ENCODE peak calls at places on chromosome 12, in eight cellular contexts. One of them, this sample, is unnamed.

GRCh38 chr12:50992814-50993213 is 33.4 kb downstream of the SLC11A2 start:
- DNase-seq in uterus: no peak
- DNase-seq in body of pancreas: peak; percentile 11
- DNase-seq in stomach: no peak
- DNase-seq in HepG2: no peak
- DNase-seq in gastrocnemius medialis: no peak
- DNase-seq in A549: no peak
- DNase-seq in K562: no peak
- DNase-seq in this sample: no peak

GRCh38 chr12:12599750-12600643 is 11.7 kb upstream of the CREBL2 start:
- DNase-seq in uterus: no peak
- DNase-seq in body of pancreas: no peak
- DNase-seq in stomach: no peak
- DNase-seq in HepG2: no peak
- DNase-seq in gastrocnemius medialis: no peak
- DNase-seq in A549: no peak
- DNase-seq in K562: no peak
- DNase-seq in this sample: peak; percentile 40

GRCh38 chr12:100987552-100988277 is 193.1 kb downstream of the ANO4 start:
- DNase-seq in uterus: no peak
- DNase-seq in body of pancreas: peak; percentile 47
- DNase-seq in stomach: no peak
- DNase-seq in HepG2: peak; percentile 20
- DNase-seq in gastrocnemius medialis: no peak
- DNase-seq in A549: peak; percentile 21
- DNase-seq in K562: peak; percentile 18
- DNase-seq in this sample: peak; percentile 47

GRCh38 chr12:2363836-2364565 is 311.2 kb downstream of the CACNA1C start:
- DNase-seq in uterus: no peak
- DNase-seq in body of pancreas: no peak
- DNase-seq in stomach: no peak
- DNase-seq in HepG2: no peak
- DNase-seq in gastrocnemius medialis: no peak
- DNase-seq in A549: no peak
- DNase-seq in K562: no peak
- DNase-seq in this sample: no peak

GRCh38 chr12:131333136-131333535 is 377.8 kb upstream of the SFSWAP start:
- DNase-seq in uterus: no peak
- DNase-seq in body of pancreas: no peak
- DNase-seq in stomach: no peak
- DNase-seq in HepG2: no peak
- DNase-seq in gastrocnemius medialis: no peak
- DNase-seq in A549: no peak
- DNase-seq in K562: no peak
- DNase-seq in this sample: no peak

GRCh38 chr12:75341873-75342272 is 7.4 kb downstream of the GLIPR1L1 start:
- DNase-seq in uterus: no peak
- DNase-seq in body of pancreas: no peak
- DNase-seq in stomach: no peak
- DNase-seq in HepG2: no peak
- DNase-seq in gastrocnemius medialis: no peak
- DNase-seq in A549: no peak
- DNase-seq in K562: no peak
- DNase-seq in this sample: no peak

GRCh38 chr12:105462841-105463240 is 132.3 kb downstream of the C12orf75 start:
- DNase-seq in uterus: no peak
- DNase-seq in body of pancreas: no peak
- DNase-seq in stomach: no peak
- DNase-seq in HepG2: no peak
- DNase-seq in gastrocnemius medialis: no peak
- DNase-seq in A549: no peak
- DNase-seq in K562: no peak
- DNase-seq in this sample: no peak

GRCh38 chr12:26198742-26199141 is 3.4 kb downstream of the SSPN start:
- DNase-seq in uterus: peak; percentile 38
- DNase-seq in body of pancreas: no peak
- DNase-seq in stomach: no peak
- DNase-seq in HepG2: no peak
- DNase-seq in gastrocnemius medialis: no peak
- DNase-seq in A549: no peak
- DNase-seq in K562: no peak
- DNase-seq in this sample: peak; percentile 27

GRCh38 chr12:114955414-114956014 is 271.5 kb upstream of the TBX3 start:
- DNase-seq in uterus: no peak
- DNase-seq in body of pancreas: no peak
- DNase-seq in stomach: no peak
- DNase-seq in HepG2: no peak
- DNase-seq in gastrocnemius medialis: no peak
- DNase-seq in A549: no peak
- DNase-seq in K562: no peak
- DNase-seq in this sample: no peak

GRCh38 chr12:91127751-91128150 is 16.5 kb upstream of the LUM start:
- DNase-seq in uterus: no peak
- DNase-seq in body of pancreas: no peak
- DNase-seq in stomach: no peak
- DNase-seq in HepG2: peak; percentile 41
- DNase-seq in gastrocnemius medialis: no peak
- DNase-seq in A549: no peak
- DNase-seq in K562: no peak
- DNase-seq in this sample: no peak

GRCh38 chr12:25496098-25496587 is 56.9 kb downstream of the LMNTD1 start:
- DNase-seq in uterus: no peak
- DNase-seq in body of pancreas: no peak
- DNase-seq in stomach: no peak
- DNase-seq in HepG2: no peak
- DNase-seq in gastrocnemius medialis: no peak
- DNase-seq in A549: no peak
- DNase-seq in K562: no peak
- DNase-seq in this sample: no peak

GRCh38 chr12:3483089-3483488 is 7.9 kb upstream of the PRMT8 start:
- DNase-seq in uterus: no peak
- DNase-seq in body of pancreas: no peak
- DNase-seq in stomach: no peak
- DNase-seq in HepG2: no peak
- DNase-seq in gastrocnemius medialis: no peak
- DNase-seq in A549: no peak
- DNase-seq in K562: no peak
- DNase-seq in this sample: no peak

GRCh38 chr12:19018302-19018980 is 111.1 kb upstream of the PLEKHA5 start:
- DNase-seq in uterus: no peak
- DNase-seq in body of pancreas: no peak
- DNase-seq in stomach: no peak
- DNase-seq in HepG2: no peak
- DNase-seq in gastrocnemius medialis: no peak
- DNase-seq in A549: no peak
- DNase-seq in K562: no peak
- DNase-seq in this sample: no peak

GRCh38 chr12:41202051-41202450 is 13.9 kb downstream of the PDZRN4 start:
- DNase-seq in uterus: no peak
- DNase-seq in body of pancreas: no peak
- DNase-seq in stomach: no peak
- DNase-seq in HepG2: no peak
- DNase-seq in gastrocnemius medialis: no peak
- DNase-seq in A549: no peak
- DNase-seq in K562: no peak
- DNase-seq in this sample: no peak

GRCh38 chr12:115295886-115296285 is 611.9 kb upstream of the TBX3 start:
- DNase-seq in uterus: no peak
- DNase-seq in body of pancreas: no peak
- DNase-seq in stomach: no peak
- DNase-seq in HepG2: no peak
- DNase-seq in gastrocnemius medialis: no peak
- DNase-seq in A549: no peak
- DNase-seq in K562: no peak
- DNase-seq in this sample: no peak

GRCh38 chr12:75751769-75752471 is 240.5 kb upstream of the KRR1 start:
- DNase-seq in uterus: no peak
- DNase-seq in body of pancreas: no peak
- DNase-seq in stomach: no peak
- DNase-seq in HepG2: peak; percentile 37
- DNase-seq in gastrocnemius medialis: no peak
- DNase-seq in A549: peak; percentile 23
- DNase-seq in K562: no peak
- DNase-seq in this sample: no peak

GRCh38 chr12:11707535-11707934 is 58.1 kb downstream of the ETV6 start:
- DNase-seq in uterus: no peak
- DNase-seq in body of pancreas: peak; percentile 88
- DNase-seq in stomach: peak; percentile 88
- DNase-seq in HepG2: no peak
- DNase-seq in gastrocnemius medialis: no peak
- DNase-seq in A549: no peak
- DNase-seq in K562: no peak
- DNase-seq in this sample: peak; percentile 75

GRCh38 chr12:4535871-4536270 is 2.8 kb upstream of the RAD51AP1 start:
- DNase-seq in uterus: no peak
- DNase-seq in body of pancreas: no peak
- DNase-seq in stomach: no peak
- DNase-seq in HepG2: no peak
- DNase-seq in gastrocnemius medialis: no peak
- DNase-seq in A549: no peak
- DNase-seq in K562: no peak
- DNase-seq in this sample: no peak

GRCh38 chr12:4540633-4541032 is 1.9 kb downstream of the RAD51AP1 start:
- DNase-seq in uterus: no peak
- DNase-seq in body of pancreas: no peak
- DNase-seq in stomach: no peak
- DNase-seq in HepG2: no peak
- DNase-seq in gastrocnemius medialis: no peak
- DNase-seq in A549: no peak
- DNase-seq in K562: no peak
- DNase-seq in this sample: no peak

GRCh38 chr12:4538207-4539160 is at the start of gene RAD51AP1:
- DNase-seq in uterus: peak; percentile 92
- DNase-seq in body of pancreas: peak; percentile 94
- DNase-seq in stomach: peak; percentile 94
- DNase-seq in HepG2: peak; percentile 93
- DNase-seq in gastrocnemius medialis: peak; percentile 87
- DNase-seq in A549: peak; percentile 86
- DNase-seq in K562: peak; percentile 94
- DNase-seq in this sample: peak; percentile 95

GRCh38 chr12:4540170-4540569 is 1.5 kb downstream of the RAD51AP1 start:
- DNase-seq in uterus: no peak
- DNase-seq in body of pancreas: no peak
- DNase-seq in stomach: no peak
- DNase-seq in HepG2: no peak
- DNase-seq in gastrocnemius medialis: no peak
- DNase-seq in A549: no peak
- DNase-seq in K562: no peak
- DNase-seq in this sample: no peak

DNA sequence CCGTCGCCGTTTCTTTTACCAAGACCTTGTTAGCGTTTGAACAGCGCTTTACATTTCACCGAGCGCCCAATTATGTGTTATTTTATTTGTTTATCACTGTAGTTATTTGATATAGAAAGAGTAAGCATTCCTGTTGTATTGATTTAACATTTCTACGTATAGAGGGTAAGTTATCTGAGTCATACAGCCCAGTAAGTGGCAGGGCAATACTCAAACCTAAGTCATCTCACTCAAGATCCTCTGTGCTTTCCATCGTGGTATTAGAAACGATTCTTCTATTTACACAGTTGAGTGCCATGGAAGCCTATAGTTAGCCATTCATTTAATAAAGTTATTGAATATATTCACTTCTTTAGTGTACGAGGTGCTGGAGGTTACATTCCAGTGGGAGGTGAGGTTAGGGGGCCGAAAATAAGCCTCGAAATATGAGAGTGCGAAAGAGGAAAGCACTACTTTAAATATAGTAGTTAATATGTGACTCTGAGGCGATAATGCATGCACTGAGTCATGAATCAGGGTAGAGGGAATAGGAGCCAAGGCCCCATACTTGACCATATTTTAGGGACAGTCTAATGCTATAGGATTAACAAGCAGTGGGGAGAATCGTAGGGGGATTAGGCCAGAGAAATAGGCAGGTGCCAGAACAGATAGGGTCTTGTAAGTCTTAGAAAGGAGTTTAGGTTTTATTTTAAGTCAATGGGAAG is 629 bp downstream of the RAD51AP1 start:
- DNase-seq in uterus: no peak
- DNase-seq in body of pancreas: no peak
- DNase-seq in stomach: no peak
- DNase-seq in HepG2: no peak
- DNase-seq in gastrocnemius medialis: no peak
- DNase-seq in A549: no peak
- DNase-seq in K562: no peak
- DNase-seq in this sample: no peak
- H3K27ac ChIP-seq in uterus: no peak overlapping the region
- H3K27ac ChIP-seq in body of pancreas: no peak overlapping the region
- H3K27ac ChIP-seq in stomach: no peak overlapping the region
- H3K27ac ChIP-seq in HepG2: peak overlapping the region; percentile 89
- H3K27ac ChIP-seq in gastrocnemius medialis: no peak overlapping the region
- H3K27ac ChIP-seq in A549: peak overlapping the region; percentile 97
- H3K27ac ChIP-seq in K562: peak overlapping the region; percentile 94
- H3K27ac ChIP-seq in this sample: no peak overlapping the region

GRCh38 chr12:27272375-27273028 is 28.4 kb downstream of the STK38L start:
- DNase-seq in uterus: peak; percentile 45
- DNase-seq in body of pancreas: peak; percentile 58
- DNase-seq in stomach: no peak
- DNase-seq in HepG2: peak; percentile 43
- DNase-seq in gastrocnemius medialis: no peak
- DNase-seq in A549: no peak
- DNase-seq in K562: no peak
- DNase-seq in this sample: no peak
- TF ChIP-seq POLR2A in uterus: no peak
- TF ChIP-seq POLR2A in body of pancreas: no peak
- TF ChIP-seq POLR2A in stomach: no peak
- TF ChIP-seq POLR2A in HepG2: no peak
- TF ChIP-seq POLR2A in gastrocnemius medialis: no peak
- TF ChIP-seq POLR2A in A549: no peak
- TF ChIP-seq POLR2A in K562: no peak
- TF ChIP-seq POLR2A in this sample: no peak

GRCh38 chr12:78062781-78063180 is 232.1 kb downstream of the NAV3 start:
- DNase-seq in uterus: peak; percentile 28
- DNase-seq in body of pancreas: peak; percentile 20
- DNase-seq in stomach: peak; percentile 31
- DNase-seq in HepG2: peak; percentile 2
- DNase-seq in gastrocnemius medialis: no peak
- DNase-seq in A549: no peak
- DNase-seq in K562: no peak
- DNase-seq in this sample: peak; percentile 55
- TF ChIP-seq CTCF in uterus: no peak
- TF ChIP-seq CTCF in body of pancreas: no peak
- TF ChIP-seq CTCF in stomach: no peak
- TF ChIP-seq CTCF in HepG2: no peak
- TF ChIP-seq CTCF in gastrocnemius medialis: no peak
- TF ChIP-seq CTCF in A549: no peak
- TF ChIP-seq CTCF in K562: no peak
- TF ChIP-seq CTCF in this sample: no peak

DNA sequence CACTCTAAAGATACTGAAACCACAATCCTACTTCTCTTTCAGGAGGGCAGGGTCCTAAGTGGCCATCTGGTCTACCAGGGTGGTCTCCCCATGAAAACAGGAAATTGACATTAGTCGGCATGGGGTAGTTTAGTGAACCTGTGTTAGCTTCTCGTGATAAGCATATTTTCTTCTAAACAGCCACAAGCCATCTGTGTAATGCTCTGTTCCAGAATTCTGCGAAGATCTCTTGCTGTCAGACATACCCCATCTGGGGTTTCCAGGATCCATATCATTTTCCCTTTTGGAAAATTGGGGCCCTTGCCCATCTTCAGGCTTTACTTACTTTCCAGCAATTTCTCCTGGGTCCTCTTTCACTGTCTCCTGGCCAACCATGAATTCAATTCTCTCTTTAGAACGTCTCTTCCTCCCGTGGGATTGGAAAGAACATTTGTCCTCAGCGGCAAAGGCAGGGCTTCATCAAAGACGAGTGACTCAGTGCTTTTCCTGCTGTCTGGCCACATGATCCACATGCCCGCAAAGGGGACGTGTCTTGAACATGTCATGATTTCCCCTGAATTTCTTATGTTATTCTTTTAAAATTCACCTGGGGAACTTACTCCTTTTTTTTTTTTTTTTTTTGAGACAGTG is 21.4 kb upstream of the NCOR2 start:
- DNase-seq in uterus: peak; percentile 56
- DNase-seq in body of pancreas: peak; percentile 63
- DNase-seq in stomach: no peak
- DNase-seq in HepG2: no peak
- DNase-seq in gastrocnemius medialis: peak; percentile 60
- DNase-seq in A549: no peak
- DNase-seq in K562: no peak
- DNase-seq in this sample: peak; percentile 92
- H3K27ac ChIP-seq in uterus: peak overlapping the region; percentile 52
- H3K27ac ChIP-seq in body of pancreas: no peak overlapping the region
- H3K27ac ChIP-seq in stomach: no peak overlapping the region
- H3K27ac ChIP-seq in HepG2: no peak overlapping the region
- H3K27ac ChIP-seq in gastrocnemius medialis: peak overlapping the region; percentile 50
- H3K27ac ChIP-seq in A549: no peak overlapping the region
- H3K27ac ChIP-seq in K562: no peak overlapping the region
- H3K27ac ChIP-seq in this sample: peak overlapping the region; percentile 72